ENCODE peak calls at places on chromosome 7, in seven cellular contexts. D is IMR-90, R is K562, S is tibial nerve, H is stomach, Y is testis, Q is right lobe of liver. N is an unnamed sample.

GRCh38 chr7:81361769-81362168 is 408.1 kb downstream of the HGF start:
- DNase-seq in S (no peak), D (no peak), Q (no peak), Y (no peak), H (no peak), R (no peak), N (no peak)

GRCh38 chr7:130667593-130668257 is 823 bp downstream of the COPG2 start:
- DNase-seq in Q (no peak), S (peak), R (no peak), H (no peak), Y (no peak), D (peak), N (no peak)

GRCh38 chr7:51279391-51280023 is 37.1 kb downstream of the COBL start:
- DNase-seq in D (no peak), Y (no peak), H (no peak), Q (no peak), S (no peak), R (no peak), N (no peak)

GRCh38 chr7:133320887-133321286 is 68.0 kb downstream of the EXOC4 start:
- DNase-seq in D (no peak), Y (no peak), Q (no peak), H (no peak), S (no peak), R (no peak), N (no peak)

GRCh38 chr7:128131701-128132100 is 100.5 kb upstream of the LRRC4 start:
- DNase-seq in H (no peak), Y (no peak), D (no peak), Q (no peak), R (no peak), S (no peak), N (no peak)

GRCh38 chr7:159099711-159100231 is 44.9 kb downstream of the VIPR2 start:
- DNase-seq in Y (no peak), H (peak), D (no peak), Q (peak), S (no peak), R (no peak), N (no peak)

GRCh38 chr7:154918741-154919140 is 84.2 kb downstream of the PAXIP1 start:
- DNase-seq in H (no peak), S (no peak), D (no peak), R (no peak), Y (no peak), Q (peak), N (no peak)

GRCh38 chr7:35707422-35707821 is 12.5 kb upstream of the HERPUD2 start:
- DNase-seq in H (no peak), Y (no peak), S (no peak), D (peak), R (no peak), Q (no peak), N (no peak)

GRCh38 chr7:27155816-27156507 is 513 bp downstream of the HOXA7 start:
- DNase-seq in Q (peak), S (no peak), R (no peak), Y (peak), H (peak), D (no peak), N (no peak)

GRCh38 chr7:98628916-98629525 is 11.9 kb downstream of the NPTX2 start:
- DNase-seq in Q (no peak), S (no peak), D (no peak), Y (no peak), R (no peak), H (peak), N (no peak)

GRCh38 chr7:83947260-83947659 is 247.3 kb downstream of the SEMA3A start:
- DNase-seq in Y (peak), S (no peak), R (peak), Q (no peak), H (no peak), D (no peak), N (peak)

GRCh38 chr7:157751951-157752673 is 415.3 kb downstream of the DNAJB6 start:
- DNase-seq in S (no peak), D (no peak), H (no peak), R (no peak), Y (no peak), Q (no peak), N (no peak)

GRCh38 chr7:135147899-135148721 is at the start of gene TMEM140:
- DNase-seq in Y (peak), S (peak), H (peak), R (no peak), Q (peak), D (peak), N (no peak)

GRCh38 chr7:84663224-84663623 is 468.6 kb upstream of the SEMA3A start:
- DNase-seq in S (no peak), Q (no peak), Y (no peak), H (no peak), D (peak), R (no peak), N (no peak)

GRCh38 chr7:151493083-151493482 is 26.6 kb downstream of the RHEB start:
- DNase-seq in D (no peak), S (no peak), H (no peak), R (peak), Q (no peak), Y (no peak), N (no peak)

GRCh38 chr7:45192546-45193177 is 35.1 kb downstream of the RAMP3 start:
- DNase-seq in D (no peak), S (no peak), R (no peak), Y (no peak), H (no peak), Q (no peak), N (no peak)

GRCh38 chr7:150972094-150972493 is 6.0 kb downstream of the KCNH2 start:
- DNase-seq in D (peak), Y (peak), S (no peak), H (no peak), Q (no peak), R (no peak), N (no peak)

GRCh38 chr7:51731086-51731485 is 414.5 kb upstream of the COBL start:
- DNase-seq in S (no peak), Q (no peak), D (no peak), R (no peak), H (no peak), Y (no peak), N (no peak)

GRCh38 chr7:102095933-102096332 is 190.7 kb upstream of the SH2B2 start:
- DNase-seq in D (no peak), R (no peak), S (no peak), Y (no peak), H (no peak), Q (peak), N (no peak)

GRCh38 chr7:34163956-34164355 is 258.6 kb downstream of the BMPER start:
- DNase-seq in D (no peak), S (no peak), H (no peak), R (no peak), Q (no peak), Y (no peak), N (no peak)

GRCh38 chr7:868189-868486 is 8.2 kb upstream of the GET4 start:
- DNase-seq in R (no peak), D (no peak), Q (no peak), Y (no peak), H (no peak), S (no peak), N (no peak)

DNA sequence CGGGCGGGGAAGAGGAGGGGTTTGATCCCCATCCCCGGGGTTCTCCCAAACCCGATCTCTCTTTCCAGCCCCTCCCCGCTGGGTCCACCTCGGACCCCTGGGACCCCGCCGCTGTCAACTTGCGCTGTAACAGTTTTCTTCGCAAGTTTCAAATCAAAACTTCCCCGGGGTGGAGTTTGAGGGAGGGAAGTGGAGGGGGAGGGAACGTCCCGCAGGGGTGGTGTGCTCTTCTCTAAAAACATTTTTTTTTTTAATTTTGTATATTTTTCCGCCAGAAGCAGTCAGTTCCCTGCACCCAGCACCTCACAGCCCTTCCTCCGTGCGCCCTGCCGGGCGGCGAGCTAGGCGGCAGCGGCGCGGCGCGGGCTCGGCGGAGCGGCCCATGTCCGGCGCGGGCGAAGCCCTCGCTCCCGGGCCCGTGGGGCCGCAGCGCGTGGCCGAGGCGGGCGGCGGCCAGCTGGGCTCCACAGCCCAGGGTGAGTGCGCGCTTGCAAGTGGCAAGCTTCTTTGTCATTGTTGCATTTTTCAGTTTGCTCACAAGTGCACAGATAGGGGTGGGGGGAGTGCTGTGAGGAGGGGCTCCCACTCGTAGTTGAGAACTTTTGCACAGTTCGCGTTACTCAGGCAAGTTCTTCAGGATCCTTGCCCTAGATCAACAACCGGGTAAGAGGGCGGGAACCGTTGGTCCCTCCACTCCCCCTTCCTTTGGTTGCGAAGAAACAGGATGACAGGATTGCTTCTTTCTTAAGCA is 933 bp downstream of the MDFIC start:
- DNase-seq in D (peak), H (peak), Q (peak), Y (peak), S (peak), R (no peak), N (peak)
- TF ChIP-seq POLR2A in D (no peak), H (no peak), Q (peak), Y (no peak), S (no peak), R (no peak), N (peak)

DNA sequence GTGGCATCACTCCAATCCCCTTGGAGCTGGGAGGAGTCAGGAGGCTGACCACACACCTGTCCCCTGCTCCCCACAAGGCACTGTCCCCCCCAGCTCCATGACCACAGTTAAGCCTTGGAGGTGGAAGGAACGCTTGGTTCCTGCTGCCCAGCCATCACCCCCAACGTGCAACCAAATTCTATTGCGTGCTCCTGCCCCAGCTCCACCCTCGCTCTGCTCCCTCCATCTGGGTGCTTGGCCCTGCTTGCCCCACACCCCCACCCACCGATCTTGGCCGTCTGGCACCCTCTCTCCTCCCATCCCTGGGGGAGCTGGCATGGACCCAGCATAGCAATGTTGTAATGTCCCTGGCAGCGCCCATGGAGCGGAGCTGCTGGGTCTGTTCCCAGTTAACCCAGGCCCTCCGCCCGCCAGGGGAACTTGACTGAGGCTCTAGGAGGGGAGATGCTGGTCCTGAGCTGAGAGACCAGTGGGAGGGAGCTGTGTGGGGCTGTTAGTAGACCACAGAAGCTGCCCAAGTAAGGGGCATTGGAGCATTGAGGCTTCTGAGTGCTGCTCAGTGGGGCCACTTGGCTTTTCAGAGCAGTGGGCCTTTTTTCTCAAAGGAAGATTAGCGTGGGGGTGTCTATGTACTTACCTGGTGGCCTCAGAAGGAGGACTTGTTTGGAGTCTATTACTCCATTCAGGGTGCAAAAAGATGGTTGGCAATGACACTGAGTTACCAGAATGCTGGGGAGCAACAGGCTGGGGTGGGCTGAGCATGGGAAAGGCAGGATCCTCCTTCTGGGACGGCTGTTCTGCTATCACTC is 1.1 kb downstream of the EPHB6 start:
- DNase-seq in D (no peak), H (peak), S (peak), Y (peak), R (no peak), Q (peak), N (no peak)
- TF ChIP-seq POLR2A in D (no peak), H (no peak), S (no peak), Y (no peak), R (no peak), Q (no peak), N (no peak)

GRCh38 chr7:147014596-147014995 is 898.0 kb downstream of the CNTNAP2 start:
- DNase-seq in S (no peak), H (no peak), Y (no peak), D (no peak), R (no peak), Q (no peak), N (no peak)

GRCh38 chr7:147013820-147014219 is 897.2 kb downstream of the CNTNAP2 start:
- DNase-seq in Q (no peak), S (no peak), H (no peak), R (no peak), D (no peak), Y (no peak), N (no peak)

GRCh38 chr7:147012670-147013069 is 896.1 kb downstream of the CNTNAP2 start:
- DNase-seq in H (no peak), Y (no peak), Q (no peak), S (no peak), D (no peak), R (no peak), N (no peak)

GRCh38 chr7:147015999-147016398 is 899.4 kb downstream of the CNTNAP2 start:
- DNase-seq in D (no peak), Y (no peak), Q (no peak), H (no peak), R (no peak), S (no peak), N (no peak)
- TF ChIP-seq POLR2A in D (no peak), Y (no peak), Q (no peak), H (no peak), R (no peak), S (no peak), N (no peak)

GRCh38 chr7:108246227-108246837 is 116.2 kb upstream of the LAMB4 start:
- DNase-seq in S (no peak), Y (no peak), D (peak), R (peak), Q (no peak), H (peak), N (peak)
- TF ChIP-seq POLR2A in S (no peak), Y (no peak), D (no peak), R (peak), Q (no peak), H (no peak), N (no peak)

GRCh38 chr7:6178273-6179029 is 94.0 kb downstream of the CYTH3 start:
- DNase-seq in S (no peak), D (no peak), R (no peak), H (no peak), Y (no peak), Q (no peak), N (no peak)
- TF ChIP-seq POLR2A in S (no peak), D (no peak), R (no peak), H (no peak), Y (no peak), Q (no peak), N (no peak)

DNA sequence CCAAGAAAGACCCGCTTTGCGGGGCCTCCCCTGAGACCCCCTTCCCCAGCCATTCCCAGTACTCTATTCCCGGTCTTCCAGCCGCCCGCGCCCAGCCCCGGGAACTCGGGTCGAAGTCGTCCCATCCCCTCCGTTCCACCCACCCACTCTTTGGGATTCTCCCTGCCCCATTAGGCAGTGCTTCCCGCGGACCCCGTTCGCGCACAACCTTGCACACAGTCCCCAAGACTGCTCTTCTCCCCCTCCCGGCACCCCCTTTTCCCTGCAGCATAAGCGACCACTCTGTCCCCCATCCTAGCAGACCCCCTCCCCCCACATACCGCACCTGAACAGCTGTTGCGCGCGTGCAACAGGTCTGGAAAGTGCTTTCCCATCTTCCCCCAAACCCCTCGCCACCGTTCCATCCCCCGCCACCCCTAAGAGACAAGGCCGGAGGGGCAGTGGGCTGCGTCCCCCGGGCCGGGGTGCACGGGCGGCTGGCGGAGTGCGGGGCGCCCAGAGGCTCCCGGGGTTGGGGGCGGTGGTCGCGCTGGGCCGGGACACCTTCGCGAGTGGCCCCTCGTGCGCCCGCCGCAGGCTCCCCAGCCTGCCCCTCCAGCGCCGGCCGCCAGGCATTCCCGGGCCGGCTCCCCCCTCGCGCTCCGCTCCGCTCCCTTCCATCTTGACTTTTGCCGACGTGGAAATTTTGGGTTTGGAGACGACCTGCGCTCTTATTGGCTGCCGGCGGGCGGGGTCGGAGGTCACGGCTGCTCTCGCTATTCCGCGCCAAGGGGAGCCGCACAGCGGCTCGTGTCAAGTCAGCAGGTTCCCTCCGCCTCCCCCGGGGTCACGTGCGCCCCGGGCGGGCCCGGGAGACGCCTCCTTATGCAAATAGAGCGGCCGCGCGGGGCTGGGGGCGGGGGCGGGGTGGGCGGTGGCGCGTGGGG is 201.2 kb upstream of the NFE2L3 start:
- DNase-seq in Q (peak), S (peak), D (peak), R (no peak), H (peak), Y (peak), N (no peak)
- TF ChIP-seq POLR2A in Q (no peak), S (peak), D (no peak), R (peak), H (no peak), Y (no peak), N (no peak)